ENCODE peak calls at places on chromosome 18, in ten cellular contexts. One of them, this sample, is unnamed.

GRCh38 chr18:70555046-70555445 is 266.2 kb downstream of the SOCS6 start:
- DNase-seq in H1: no peak
- DNase-seq in suprapubic skin: no peak
- DNase-seq in stomach: no peak
- DNase-seq in transverse colon: no peak
- DNase-seq in A549: no peak
- DNase-seq in sigmoid colon: no peak
- DNase-seq in HepG2: no peak
- DNase-seq in tibial nerve: no peak
- DNase-seq in SK-N-SH: no peak
- DNase-seq in this sample: no peak

GRCh38 chr18:58291131-58291530 is 247.1 kb downstream of the NEDD4L start:
- DNase-seq in H1: no peak
- DNase-seq in suprapubic skin: no peak
- DNase-seq in stomach: no peak
- DNase-seq in transverse colon: no peak
- DNase-seq in A549: no peak
- DNase-seq in sigmoid colon: no peak
- DNase-seq in HepG2: no peak
- DNase-seq in tibial nerve: no peak
- DNase-seq in SK-N-SH: no peak
- DNase-seq in this sample: no peak

GRCh38 chr18:55694291-55694690 is 106.3 kb upstream of the TCF4 start:
- DNase-seq in H1: no peak
- DNase-seq in suprapubic skin: no peak
- DNase-seq in stomach: no peak
- DNase-seq in transverse colon: no peak
- DNase-seq in A549: no peak
- DNase-seq in sigmoid colon: no peak
- DNase-seq in HepG2: no peak
- DNase-seq in tibial nerve: no peak
- DNase-seq in SK-N-SH: no peak
- DNase-seq in this sample: no peak

GRCh38 chr18:75261430-75262223 is 51.0 kb downstream of the TSHZ1 start:
- DNase-seq in H1: no peak
- DNase-seq in suprapubic skin: no peak
- DNase-seq in stomach: no peak
- DNase-seq in transverse colon: no peak
- DNase-seq in A549: no peak
- DNase-seq in sigmoid colon: no peak
- DNase-seq in HepG2: no peak
- DNase-seq in tibial nerve: no peak
- DNase-seq in SK-N-SH: no peak
- DNase-seq in this sample: no peak

GRCh38 chr18:79400591-79401381 is 5.1 kb downstream of the NFATC1 start:
- DNase-seq in H1: no peak
- DNase-seq in suprapubic skin: peak; percentile 76
- DNase-seq in stomach: no peak
- DNase-seq in transverse colon: no peak
- DNase-seq in A549: no peak
- DNase-seq in sigmoid colon: peak; percentile 76
- DNase-seq in HepG2: no peak
- DNase-seq in tibial nerve: no peak
- DNase-seq in SK-N-SH: no peak
- DNase-seq in this sample: no peak

GRCh38 chr18:12863687-12864086 is 20.4 kb downstream of the PTPN2 start:
- DNase-seq in H1: no peak
- DNase-seq in suprapubic skin: no peak
- DNase-seq in stomach: no peak
- DNase-seq in transverse colon: no peak
- DNase-seq in A549: no peak
- DNase-seq in sigmoid colon: no peak
- DNase-seq in HepG2: no peak
- DNase-seq in tibial nerve: no peak
- DNase-seq in SK-N-SH: no peak
- DNase-seq in this sample: no peak

GRCh38 chr18:48488388-48488850 is 50.4 kb upstream of the CTIF start:
- DNase-seq in H1: no peak
- DNase-seq in suprapubic skin: no peak
- DNase-seq in stomach: peak; percentile 95
- DNase-seq in transverse colon: peak; percentile 70
- DNase-seq in A549: peak; percentile 81
- DNase-seq in sigmoid colon: no peak
- DNase-seq in HepG2: peak; percentile 97
- DNase-seq in tibial nerve: peak; percentile 57
- DNase-seq in SK-N-SH: no peak
- DNase-seq in this sample: no peak

GRCh38 chr18:38690626-38691025 is 1125.0 kb upstream of the CELF4 start:
- DNase-seq in H1: no peak
- DNase-seq in suprapubic skin: no peak
- DNase-seq in stomach: no peak
- DNase-seq in transverse colon: no peak
- DNase-seq in A549: no peak
- DNase-seq in sigmoid colon: no peak
- DNase-seq in HepG2: no peak
- DNase-seq in tibial nerve: no peak
- DNase-seq in SK-N-SH: no peak
- DNase-seq in this sample: no peak

GRCh38 chr18:24797987-24798386 is 337.6 kb downstream of the HRH4 start:
- DNase-seq in H1: no peak
- DNase-seq in suprapubic skin: no peak
- DNase-seq in stomach: no peak
- DNase-seq in transverse colon: no peak
- DNase-seq in A549: no peak
- DNase-seq in sigmoid colon: no peak
- DNase-seq in HepG2: no peak
- DNase-seq in tibial nerve: no peak
- DNase-seq in SK-N-SH: no peak
- DNase-seq in this sample: peak; percentile 87

GRCh38 chr18:77054606-77055428 is 77.8 kb downstream of the MBP start:
- DNase-seq in H1: no peak
- DNase-seq in suprapubic skin: peak; percentile 87
- DNase-seq in stomach: peak; percentile 82
- DNase-seq in transverse colon: peak; percentile 82
- DNase-seq in A549: peak; percentile 82
- DNase-seq in sigmoid colon: peak; percentile 90
- DNase-seq in HepG2: peak; percentile 87
- DNase-seq in tibial nerve: peak; percentile 77
- DNase-seq in SK-N-SH: peak; percentile 69
- DNase-seq in this sample: no peak

GRCh38 chr18:35024965-35025364 is 16.2 kb upstream of the MAPRE2 start:
- DNase-seq in H1: no peak
- DNase-seq in suprapubic skin: peak; percentile 85
- DNase-seq in stomach: peak; percentile 81
- DNase-seq in transverse colon: peak; percentile 66
- DNase-seq in A549: peak; percentile 10
- DNase-seq in sigmoid colon: peak; percentile 96
- DNase-seq in HepG2: peak; percentile 13
- DNase-seq in tibial nerve: peak; percentile 86
- DNase-seq in SK-N-SH: no peak
- DNase-seq in this sample: peak; percentile 94
- H3K27ac ChIP-seq in H1: no peak overlapping the region
- H3K27ac ChIP-seq in suprapubic skin: no peak overlapping the region
- H3K27ac ChIP-seq in stomach: peak overlapping the region; percentile 36
- H3K27ac ChIP-seq in transverse colon: peak overlapping the region; percentile 50
- H3K27ac ChIP-seq in A549: no peak overlapping the region
- H3K27ac ChIP-seq in sigmoid colon: peak overlapping the region; percentile 43
- H3K27ac ChIP-seq in HepG2: no peak overlapping the region
- H3K27ac ChIP-seq in tibial nerve: no peak overlapping the region
- H3K27ac ChIP-seq in SK-N-SH: no peak overlapping the region
- H3K27ac ChIP-seq in this sample: peak overlapping the region; percentile 66

DNA sequence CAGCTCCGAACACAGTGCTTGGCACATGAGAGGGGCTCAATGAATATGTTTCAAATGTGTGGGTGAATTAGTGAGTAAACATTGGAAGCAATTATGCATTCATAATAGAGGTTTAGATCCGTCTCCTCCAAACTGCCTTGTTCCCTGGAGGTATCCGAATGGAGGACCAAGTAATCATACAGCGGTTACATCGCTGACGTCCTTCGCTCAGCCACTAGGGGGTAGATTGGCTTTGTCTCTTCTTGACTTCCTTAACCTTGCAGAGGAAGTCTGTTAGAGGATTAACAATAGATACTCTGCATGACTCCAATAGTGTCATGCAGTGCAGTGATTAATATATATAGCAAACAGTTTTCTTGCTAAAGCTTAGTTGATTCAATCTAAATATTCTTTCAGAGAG is 517.0 kb downstream of the PTPRM start:
- DNase-seq in H1: peak; percentile 55
- DNase-seq in suprapubic skin: no peak
- DNase-seq in stomach: no peak
- DNase-seq in transverse colon: no peak
- DNase-seq in A549: peak; percentile 38
- DNase-seq in sigmoid colon: no peak
- DNase-seq in HepG2: peak; percentile 28
- DNase-seq in tibial nerve: peak; percentile 6
- DNase-seq in SK-N-SH: peak; percentile 38
- DNase-seq in this sample: no peak
- TF ChIP-seq EP300 in H1: peak; percentile 88
- TF ChIP-seq EP300 in suprapubic skin: no peak
- TF ChIP-seq EP300 in stomach: no peak
- TF ChIP-seq EP300 in transverse colon: no peak
- TF ChIP-seq EP300 in A549: no peak
- TF ChIP-seq EP300 in sigmoid colon: no peak
- TF ChIP-seq EP300 in HepG2: no peak
- TF ChIP-seq EP300 in tibial nerve: no peak
- TF ChIP-seq EP300 in SK-N-SH: no peak
- TF ChIP-seq EP300 in this sample: no peak

GRCh38 chr18:7856099-7856498 is 289.0 kb downstream of the PTPRM start:
- DNase-seq in H1: no peak
- DNase-seq in suprapubic skin: no peak
- DNase-seq in stomach: no peak
- DNase-seq in transverse colon: no peak
- DNase-seq in A549: no peak
- DNase-seq in sigmoid colon: no peak
- DNase-seq in HepG2: no peak
- DNase-seq in tibial nerve: no peak
- DNase-seq in SK-N-SH: no peak
- DNase-seq in this sample: no peak

GRCh38 chr18:7856733-7857132 is 289.6 kb downstream of the PTPRM start:
- DNase-seq in H1: no peak
- DNase-seq in suprapubic skin: no peak
- DNase-seq in stomach: no peak
- DNase-seq in transverse colon: no peak
- DNase-seq in A549: peak; percentile 36
- DNase-seq in sigmoid colon: no peak
- DNase-seq in HepG2: peak; percentile 73
- DNase-seq in tibial nerve: no peak
- DNase-seq in SK-N-SH: no peak
- DNase-seq in this sample: no peak

GRCh38 chr18:7855051-7855450 is 287.9 kb downstream of the PTPRM start:
- DNase-seq in H1: no peak
- DNase-seq in suprapubic skin: no peak
- DNase-seq in stomach: no peak
- DNase-seq in transverse colon: no peak
- DNase-seq in A549: no peak
- DNase-seq in sigmoid colon: no peak
- DNase-seq in HepG2: no peak
- DNase-seq in tibial nerve: no peak
- DNase-seq in SK-N-SH: no peak
- DNase-seq in this sample: no peak

GRCh38 chr18:7857562-7857961 is 290.4 kb downstream of the PTPRM start:
- DNase-seq in H1: no peak
- DNase-seq in suprapubic skin: no peak
- DNase-seq in stomach: no peak
- DNase-seq in transverse colon: no peak
- DNase-seq in A549: no peak
- DNase-seq in sigmoid colon: no peak
- DNase-seq in HepG2: no peak
- DNase-seq in tibial nerve: no peak
- DNase-seq in SK-N-SH: no peak
- DNase-seq in this sample: no peak

DNA sequence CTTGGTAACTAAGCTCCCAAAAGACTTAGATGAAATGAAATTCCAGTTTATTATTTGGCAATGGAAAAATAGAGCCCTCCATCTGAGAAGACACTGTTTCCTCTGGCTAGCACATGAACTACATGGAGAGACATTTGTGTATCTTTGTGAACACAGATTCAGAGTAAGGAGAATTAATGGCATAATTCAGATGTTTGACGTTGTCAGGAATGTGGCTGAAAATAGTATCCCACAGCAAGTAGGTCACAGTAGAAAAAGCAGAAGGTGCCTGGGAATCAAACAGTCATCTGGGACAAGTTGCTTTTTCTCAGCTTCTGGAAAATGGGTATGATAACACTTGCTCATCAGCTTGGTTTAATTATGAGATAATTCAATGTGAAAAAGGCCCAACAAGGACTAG is 288.6 kb downstream of the PTPRM start:
- DNase-seq in H1: no peak
- DNase-seq in suprapubic skin: no peak
- DNase-seq in stomach: no peak
- DNase-seq in transverse colon: no peak
- DNase-seq in A549: no peak
- DNase-seq in sigmoid colon: no peak
- DNase-seq in HepG2: no peak
- DNase-seq in tibial nerve: no peak
- DNase-seq in SK-N-SH: no peak
- DNase-seq in this sample: no peak
- H3K4me1 ChIP-seq in H1: no peaks in the 10 kb centered on the region
- H3K4me1 ChIP-seq in suprapubic skin: peaks cover under 1% of the 10 kb centered on the region
- H3K4me1 ChIP-seq in stomach: peaks cover 33% of the 10 kb centered on the region
- H3K4me1 ChIP-seq in transverse colon: no peaks in the 10 kb centered on the region
- H3K4me1 ChIP-seq in A549: peaks cover 42% of the 10 kb centered on the region
- H3K4me1 ChIP-seq in sigmoid colon: no peaks in the 10 kb centered on the region
- H3K4me1 ChIP-seq in HepG2: peaks cover 10% of the 10 kb centered on the region
- H3K4me1 ChIP-seq in tibial nerve: no peaks in the 10 kb centered on the region
- H3K4me1 ChIP-seq in SK-N-SH: no peaks in the 10 kb centered on the region
- H3K4me1 ChIP-seq in this sample: peaks cover 35% of the 10 kb centered on the region

GRCh38 chr18:3057526-3057925 is 44.6 kb upstream of the LPIN2 start:
- DNase-seq in H1: no peak
- DNase-seq in suprapubic skin: no peak
- DNase-seq in stomach: no peak
- DNase-seq in transverse colon: no peak
- DNase-seq in A549: no peak
- DNase-seq in sigmoid colon: no peak
- DNase-seq in HepG2: no peak
- DNase-seq in tibial nerve: no peak
- DNase-seq in SK-N-SH: no peak
- DNase-seq in this sample: no peak

GRCh38 chr18:3060667-3061580 is 48.0 kb upstream of the LPIN2 start:
- DNase-seq in H1: no peak
- DNase-seq in suprapubic skin: no peak
- DNase-seq in stomach: no peak
- DNase-seq in transverse colon: no peak
- DNase-seq in A549: no peak
- DNase-seq in sigmoid colon: no peak
- DNase-seq in HepG2: peak; percentile 95
- DNase-seq in tibial nerve: no peak
- DNase-seq in SK-N-SH: no peak
- DNase-seq in this sample: no peak

GRCh38 chr18:3059272-3059671 is 46.3 kb upstream of the LPIN2 start:
- DNase-seq in H1: no peak
- DNase-seq in suprapubic skin: no peak
- DNase-seq in stomach: no peak
- DNase-seq in transverse colon: no peak
- DNase-seq in A549: no peak
- DNase-seq in sigmoid colon: no peak
- DNase-seq in HepG2: no peak
- DNase-seq in tibial nerve: no peak
- DNase-seq in SK-N-SH: no peak
- DNase-seq in this sample: no peak

GRCh38 chr18:3056311-3056710 is 43.4 kb upstream of the LPIN2 start:
- DNase-seq in H1: no peak
- DNase-seq in suprapubic skin: no peak
- DNase-seq in stomach: no peak
- DNase-seq in transverse colon: no peak
- DNase-seq in A549: no peak
- DNase-seq in sigmoid colon: no peak
- DNase-seq in HepG2: no peak
- DNase-seq in tibial nerve: no peak
- DNase-seq in SK-N-SH: no peak
- DNase-seq in this sample: no peak

GRCh38 chr18:3058328-3059191 is 45.6 kb upstream of the LPIN2 start:
- DNase-seq in H1: no peak
- DNase-seq in suprapubic skin: no peak
- DNase-seq in stomach: no peak
- DNase-seq in transverse colon: no peak
- DNase-seq in A549: peak; percentile 45
- DNase-seq in sigmoid colon: no peak
- DNase-seq in HepG2: peak; percentile 84
- DNase-seq in tibial nerve: no peak
- DNase-seq in SK-N-SH: no peak
- DNase-seq in this sample: no peak
- H3K27ac ChIP-seq in H1: no peak overlapping the region
- H3K27ac ChIP-seq in suprapubic skin: peak overlapping the region; percentile 32
- H3K27ac ChIP-seq in stomach: peak overlapping the region; percentile 64
- H3K27ac ChIP-seq in transverse colon: peak overlapping the region; percentile 64
- H3K27ac ChIP-seq in A549: peak overlapping the region; percentile 53
- H3K27ac ChIP-seq in sigmoid colon: no peak overlapping the region
- H3K27ac ChIP-seq in HepG2: peak overlapping the region; percentile 92
- H3K27ac ChIP-seq in tibial nerve: peak overlapping the region; percentile 74
- H3K27ac ChIP-seq in SK-N-SH: no peak overlapping the region
- H3K27ac ChIP-seq in this sample: peak overlapping the region; percentile 32